ENCODE peak calls at places on chromosomes 5 and 9, in six cellular contexts. P is tibial nerve, S is pancreas, L is mesendoderm, I is fibroblast of lung, J is heart right ventricle. W is an unnamed sample.

GRCh38 chr9:118721923-118722322 is 647.3 kb downstream of the BRINP1 start:
- DNase-seq in L (no peak), S (no peak), I (no peak), P (no peak), J (no peak), W (no peak)

GRCh38 chr9:33719581-33720374 is 75.6 kb upstream of the PRSS3 start:
- DNase-seq in L (peak; percentile 73), P (no peak), I (no peak), J (no peak), S (peak; percentile 61), W (no peak)

GRCh38 chr9:89923961-89924504 is 319.2 kb downstream of the GADD45G start:
- DNase-seq in S (no peak), I (peak; percentile 7), L (peak; percentile 65), J (no peak), P (no peak), W (peak; percentile 18)

GRCh38 chr9:99365233-99365980 is 143.3 kb downstream of the SEC61B start:
- DNase-seq in I (peak; percentile 66), P (no peak), J (no peak), S (no peak), L (peak; percentile 21), W (no peak)

GRCh38 chr9:130835441-130836298 is 616 bp downstream of the ABL1 start:
- DNase-seq in J (peak; percentile 35), S (peak; percentile 81), L (peak; percentile 85), I (peak; percentile 62), P (no peak), W (peak; percentile 1)

GRCh38 chr9:91427873-91428272 is 4.2 kb upstream of the NFIL3 start:
- DNase-seq in L (no peak), J (no peak), P (no peak), S (no peak), I (peak; percentile 84), W (no peak)

GRCh38 chr9:27276182-27277030 is 20.5 kb downstream of the EQTN start:
- DNase-seq in L (peak; percentile 59), J (peak; percentile 16), I (peak; percentile 76), S (no peak), P (no peak), W (peak; percentile 31)

GRCh38 chr5:54722846-54723433 is 205.4 kb downstream of the SNX18 start:
- DNase-seq in S (no peak), I (peak; percentile 53), L (no peak), P (no peak), J (no peak), W (no peak)

GRCh38 chr5:15598294-15598902 is 98.4 kb downstream of the FBXL7 start:
- DNase-seq in J (no peak), I (no peak), S (no peak), L (peak; percentile 57), P (no peak), W (no peak)

GRCh38 chr5:74632947-74633356 is 7.6 kb downstream of the ENC1 start:
- DNase-seq in S (no peak), J (no peak), P (no peak), I (peak; percentile 70), L (peak; percentile 28), W (no peak)

GRCh38 chr5:96881511-96882115 is 5.3 kb downstream of the ERAP2 start:
- DNase-seq in J (no peak), L (peak; percentile 79), S (no peak), I (peak; percentile 60), P (no peak), W (no peak)

GRCh38 chr5:37847978-37848425 is 8.2 kb upstream of the GDNF start:
- DNase-seq in J (no peak), S (no peak), L (peak; percentile 75), I (peak; percentile 58), P (no peak), W (no peak)

GRCh38 chr5:67244345-67244793 is 47.8 kb upstream of the CD180 start:
- DNase-seq in L (no peak), S (no peak), I (no peak), P (no peak), J (peak; percentile 34), W (no peak)

GRCh38 chr9:69097053-69097452 is 61.5 kb downstream of the FXN start:
- DNase-seq in J (no peak), S (no peak), L (no peak), P (no peak), I (peak; percentile 85), W (no peak)

GRCh38 chr5:59721741-59722140 is 171.8 kb downstream of the PDE4D start:
- DNase-seq in S (no peak), I (no peak), J (no peak), P (no peak), L (no peak), W (no peak)

GRCh38 chr9:110933350-110934001 is 104.8 kb downstream of the LPAR1 start:
- DNase-seq in I (no peak), P (no peak), L (no peak), J (no peak), S (no peak), W (no peak)

GRCh38 chr9:108997112-108997511 is 16.2 kb downstream of the CTNNAL1 start:
- DNase-seq in I (no peak), J (no peak), S (no peak), P (no peak), L (no peak), W (no peak)
- H3K4me3 ChIP-seq in I (no peak overlapping the region), J (no peak overlapping the region), S (no peak overlapping the region), P (no peak overlapping the region), L (no peak overlapping the region), W (no peak overlapping the region)

DNA sequence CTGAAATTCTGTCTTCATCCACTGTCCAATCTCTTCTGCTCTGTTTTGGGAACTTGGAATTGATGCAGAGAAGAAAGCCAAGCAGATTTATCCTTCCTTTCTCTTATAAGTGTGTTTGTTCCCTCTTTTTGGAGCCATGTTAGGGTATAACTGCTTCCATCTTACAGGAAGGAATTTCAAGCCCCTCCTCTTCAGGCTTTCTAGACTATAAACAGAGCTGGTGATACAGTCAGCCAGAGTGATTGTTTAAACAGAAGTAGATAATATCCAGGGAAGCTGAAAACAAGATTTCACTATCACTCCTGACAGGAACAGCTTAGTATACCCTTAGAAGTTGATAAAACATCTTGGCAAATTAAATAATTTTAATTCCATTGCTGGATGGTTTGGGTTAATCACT is 102.1 kb upstream of the DMRT1 start:
- DNase-seq in P (no peak), L (no peak), S (no peak), I (no peak), J (no peak), W (no peak)
- H3K27ac ChIP-seq in P (no peak overlapping the region), L (no peak overlapping the region), S (no peak overlapping the region), I (peak overlapping the region; percentile 87), J (peak overlapping the region; percentile 90), W (no peak overlapping the region)

GRCh38 chr5:158699336-158699735 is 400.4 kb downstream of the EBF1 start:
- DNase-seq in P (no peak), I (no peak), S (no peak), L (no peak), J (no peak), W (no peak)
- H3K4me3 ChIP-seq in P (no peak overlapping the region), I (no peak overlapping the region), S (no peak overlapping the region), L (no peak overlapping the region), J (no peak overlapping the region), W (no peak overlapping the region)

DNA sequence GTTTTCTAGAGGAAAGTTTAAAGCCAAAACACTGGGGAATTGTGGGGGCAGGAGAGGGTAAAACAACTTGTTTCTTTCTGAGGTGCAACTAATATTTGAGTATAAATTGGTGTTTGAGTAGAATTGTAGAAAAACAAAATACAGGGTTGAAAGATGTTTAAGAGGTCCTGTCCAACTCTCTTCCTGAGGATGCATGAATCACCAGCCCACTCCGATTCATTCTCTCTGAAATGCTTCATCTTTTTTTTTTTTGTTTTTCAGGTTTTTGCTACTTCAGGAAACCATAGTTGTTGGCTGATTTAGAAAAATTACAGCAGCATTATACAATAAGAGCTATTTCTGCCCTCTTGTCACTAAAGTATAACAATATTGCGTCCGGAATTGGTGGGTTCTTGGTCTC is 42.4 kb upstream of the TMC1 start:
- DNase-seq in P (no peak), L (no peak), S (no peak), I (no peak), J (no peak), W (no peak)
- H3K27ac ChIP-seq in P (no peak overlapping the region), L (no peak overlapping the region), S (peak overlapping the region; percentile 83), I (no peak overlapping the region), J (peak overlapping the region; percentile 64), W (no peak overlapping the region)

GRCh38 chr5:14582797-14583137 is 1.2 kb downstream of the OTULINL start:
- DNase-seq in L (peak; percentile 6), S (no peak), P (no peak), I (no peak), J (no peak), W (no peak)
- H3K4me3 ChIP-seq in L (no peak overlapping the region), S (peak overlapping the region; percentile 93), P (peak overlapping the region; percentile 91), I (peak overlapping the region; percentile 59), J (peak overlapping the region; percentile 65), W (peak overlapping the region; percentile 67)